ENCODE peak calls at places on chromosomes 13 and 19, in five cellular contexts. One of them, this sample, is unnamed. For H3K27me3 and H3K9me3, the result is how much of the 10 kb centered on the place peaks cover.

GRCh38 chr19:52689804-52690394 is 44.9 kb downstream of the ZNF611 start:
- DNase-seq in fibroblast of lung: no peak
- DNase-seq in WERI-Rb-1: peak
- DNase-seq in cardiac muscle cell: peak
- DNase-seq in pancreas: peak
- DNase-seq in this sample: peak

GRCh38 chr19:11204943-11205349 is 7.6 kb upstream of the KANK2 start:
- DNase-seq in fibroblast of lung: no peak
- DNase-seq in WERI-Rb-1: no peak
- DNase-seq in cardiac muscle cell: no peak
- DNase-seq in pancreas: peak
- DNase-seq in this sample: no peak

GRCh38 chr19:17210296-17210695 is 4.9 kb upstream of the USE1 start:
- DNase-seq in fibroblast of lung: no peak
- DNase-seq in WERI-Rb-1: no peak
- DNase-seq in cardiac muscle cell: no peak
- DNase-seq in pancreas: no peak
- DNase-seq in this sample: no peak

GRCh38 chr19:11304936-11305335 is 9.0 kb downstream of the TSPAN16 start:
- DNase-seq in fibroblast of lung: no peak
- DNase-seq in WERI-Rb-1: no peak
- DNase-seq in cardiac muscle cell: no peak
- DNase-seq in pancreas: no peak
- DNase-seq in this sample: no peak

GRCh38 chr19:42018503-42019193 is 24.6 kb upstream of the ATP1A3 start:
- DNase-seq in fibroblast of lung: no peak
- DNase-seq in WERI-Rb-1: no peak
- DNase-seq in cardiac muscle cell: peak
- DNase-seq in pancreas: no peak
- DNase-seq in this sample: no peak

GRCh38 chr19:49142866-49143335 is 12.3 kb downstream of the HRC start:
- DNase-seq in fibroblast of lung: peak
- DNase-seq in WERI-Rb-1: peak
- DNase-seq in cardiac muscle cell: peak
- DNase-seq in pancreas: peak
- DNase-seq in this sample: peak

GRCh38 chr19:2974342-2974932 is 2.9 kb upstream of the TLE6 start:
- DNase-seq in fibroblast of lung: no peak
- DNase-seq in WERI-Rb-1: peak
- DNase-seq in cardiac muscle cell: peak
- DNase-seq in pancreas: no peak
- DNase-seq in this sample: no peak

GRCh38 chr13:79398169-79398568 is 7.9 kb downstream of the RBM26 start:
- DNase-seq in fibroblast of lung: no peak
- DNase-seq in WERI-Rb-1: no peak
- DNase-seq in cardiac muscle cell: no peak
- DNase-seq in pancreas: no peak
- DNase-seq in this sample: no peak

GRCh38 chr19:51002542-51003311 is 1.3 kb upstream of the KLK8 start:
- DNase-seq in fibroblast of lung: no peak
- DNase-seq in WERI-Rb-1: no peak
- DNase-seq in cardiac muscle cell: peak
- DNase-seq in pancreas: no peak
- DNase-seq in this sample: peak

GRCh38 chr19:2166741-2167738 is 3.3 kb downstream of the DOT1L start:
- DNase-seq in fibroblast of lung: peak
- DNase-seq in WERI-Rb-1: no peak
- DNase-seq in cardiac muscle cell: peak
- DNase-seq in pancreas: peak
- DNase-seq in this sample: no peak

GRCh38 chr13:98557934-98558630 is 18.8 kb downstream of the STK24 start:
- DNase-seq in fibroblast of lung: no peak
- DNase-seq in WERI-Rb-1: peak
- DNase-seq in cardiac muscle cell: no peak
- DNase-seq in pancreas: no peak
- DNase-seq in this sample: no peak

GRCh38 chr19:47269596-47269995 is 5.1 kb upstream of the INAFM1 start:
- DNase-seq in fibroblast of lung: no peak
- DNase-seq in WERI-Rb-1: no peak
- DNase-seq in cardiac muscle cell: no peak
- DNase-seq in pancreas: no peak
- DNase-seq in this sample: no peak

GRCh38 chr13:32381539-32381938 is 46.4 kb downstream of the N4BP2L1 start:
- DNase-seq in fibroblast of lung: peak
- DNase-seq in WERI-Rb-1: no peak
- DNase-seq in cardiac muscle cell: peak
- DNase-seq in pancreas: no peak
- DNase-seq in this sample: peak

GRCh38 chr13:100564444-100565223 is 24.0 kb downstream of the GGACT start:
- DNase-seq in fibroblast of lung: no peak
- DNase-seq in WERI-Rb-1: no peak
- DNase-seq in cardiac muscle cell: no peak
- DNase-seq in pancreas: no peak
- DNase-seq in this sample: no peak

GRCh38 chr13:22944378-22944777 is 236.4 kb upstream of the SGCG start:
- DNase-seq in fibroblast of lung: no peak
- DNase-seq in WERI-Rb-1: no peak
- DNase-seq in cardiac muscle cell: no peak
- DNase-seq in pancreas: no peak
- DNase-seq in this sample: no peak

GRCh38 chr19:47446534-47447469 is 24.9 kb downstream of the SLC8A2 start:
- DNase-seq in fibroblast of lung: no peak
- DNase-seq in WERI-Rb-1: no peak
- DNase-seq in cardiac muscle cell: peak
- DNase-seq in pancreas: no peak
- DNase-seq in this sample: no peak

GRCh38 chr19:40592170-40592569 is 9.0 kb upstream of the LTBP4 start:
- DNase-seq in fibroblast of lung: peak
- DNase-seq in WERI-Rb-1: no peak
- DNase-seq in cardiac muscle cell: peak
- DNase-seq in pancreas: no peak
- DNase-seq in this sample: no peak

GRCh38 chr13:109569938-109570711 is 216.3 kb downstream of the IRS2 start:
- DNase-seq in fibroblast of lung: no peak
- DNase-seq in WERI-Rb-1: no peak
- DNase-seq in cardiac muscle cell: no peak
- DNase-seq in pancreas: no peak
- DNase-seq in this sample: no peak

GRCh38 chr13:113404723-113405471 is 41.0 kb upstream of the GRTP1 start:
- DNase-seq in fibroblast of lung: no peak
- DNase-seq in WERI-Rb-1: peak
- DNase-seq in cardiac muscle cell: no peak
- DNase-seq in pancreas: no peak
- DNase-seq in this sample: peak

GRCh38 chr13:85434927-85435326 is 364.3 kb downstream of the SLITRK6 start:
- DNase-seq in fibroblast of lung: no peak
- DNase-seq in WERI-Rb-1: no peak
- DNase-seq in cardiac muscle cell: no peak
- DNase-seq in pancreas: no peak
- DNase-seq in this sample: no peak

GRCh38 chr13:63497601-63498000 is 2082.0 kb upstream of the PCDH20 start:
- DNase-seq in fibroblast of lung: peak
- DNase-seq in WERI-Rb-1: no peak
- DNase-seq in cardiac muscle cell: peak
- DNase-seq in pancreas: no peak
- DNase-seq in this sample: no peak

GRCh38 chr13:34419025-34419424 is 523.0 kb upstream of the NBEA start:
- DNase-seq in fibroblast of lung: peak
- DNase-seq in WERI-Rb-1: no peak
- DNase-seq in cardiac muscle cell: no peak
- DNase-seq in pancreas: no peak
- DNase-seq in this sample: no peak

GRCh38 chr19:50658438-50659317 is 9.4 kb downstream of the C19orf81 start:
- DNase-seq in fibroblast of lung: peak
- DNase-seq in WERI-Rb-1: peak
- DNase-seq in cardiac muscle cell: peak
- DNase-seq in pancreas: peak
- DNase-seq in this sample: no peak

GRCh38 chr13:87259479-87260083 is 411.6 kb upstream of the SLITRK5 start:
- DNase-seq in fibroblast of lung: peak
- DNase-seq in WERI-Rb-1: peak
- DNase-seq in cardiac muscle cell: peak
- DNase-seq in pancreas: no peak
- DNase-seq in this sample: no peak

GRCh38 chr19:16141043-16141442 is 2.4 kb upstream of the HSH2D start:
- DNase-seq in fibroblast of lung: no peak
- DNase-seq in WERI-Rb-1: no peak
- DNase-seq in cardiac muscle cell: no peak
- DNase-seq in pancreas: no peak
- DNase-seq in this sample: no peak

GRCh38 chr13:38979891-38980627 is 10.6 kb downstream of the STOML3 start:
- DNase-seq in fibroblast of lung: peak
- DNase-seq in WERI-Rb-1: no peak
- DNase-seq in cardiac muscle cell: peak
- DNase-seq in pancreas: peak
- DNase-seq in this sample: no peak

GRCh38 chr19:37513397-37513796 is 6.7 kb downstream of the ZNF793 start:
- DNase-seq in fibroblast of lung: no peak
- DNase-seq in WERI-Rb-1: no peak
- DNase-seq in cardiac muscle cell: peak
- DNase-seq in pancreas: no peak
- DNase-seq in this sample: no peak

GRCh38 chr19:7272856-7273578 is 21.2 kb downstream of the INSR start:
- DNase-seq in fibroblast of lung: no peak
- DNase-seq in WERI-Rb-1: no peak
- DNase-seq in cardiac muscle cell: peak
- DNase-seq in pancreas: no peak
- DNase-seq in this sample: no peak

GRCh38 chr13:76886292-76887061 is at the start of gene KCTD12:
- DNase-seq in fibroblast of lung: peak
- DNase-seq in WERI-Rb-1: peak
- DNase-seq in cardiac muscle cell: peak
- DNase-seq in pancreas: peak
- DNase-seq in this sample: peak

GRCh38 chr19:35860436-35860817 is 3.7 kb downstream of the KIRREL2 start:
- DNase-seq in fibroblast of lung: no peak
- DNase-seq in WERI-Rb-1: no peak
- DNase-seq in cardiac muscle cell: no peak
- DNase-seq in pancreas: no peak
- DNase-seq in this sample: no peak

GRCh38 chr13:113144255-113144629 is 14.2 kb upstream of the PROZ start:
- DNase-seq in fibroblast of lung: no peak
- DNase-seq in WERI-Rb-1: peak
- DNase-seq in cardiac muscle cell: no peak
- DNase-seq in pancreas: no peak
- DNase-seq in this sample: no peak

GRCh38 chr19:13962738-13963602 is 10.7 kb downstream of the DCAF15 start:
- DNase-seq in fibroblast of lung: peak
- DNase-seq in WERI-Rb-1: no peak
- DNase-seq in cardiac muscle cell: peak
- DNase-seq in pancreas: no peak
- DNase-seq in this sample: no peak

DNA sequence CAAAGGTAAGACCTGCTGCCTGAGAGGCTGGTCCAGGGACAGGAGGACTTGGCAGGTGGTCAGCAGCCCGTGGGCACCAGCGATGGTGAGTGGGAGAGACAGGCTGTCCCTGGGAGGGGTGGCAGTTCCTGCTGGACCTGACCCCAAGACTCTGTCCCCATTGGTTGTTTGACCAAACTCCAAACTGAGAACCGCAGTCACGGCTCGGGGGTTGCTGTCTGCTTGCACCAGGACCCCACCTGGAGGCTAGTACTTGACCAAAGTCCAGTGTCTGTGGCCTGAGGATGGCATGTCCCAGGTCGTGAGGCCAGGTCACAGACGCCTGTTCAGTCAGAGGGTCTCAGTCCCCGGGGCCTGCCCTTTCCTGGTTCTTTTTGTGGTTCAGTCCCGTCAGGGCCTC is 9.9 kb upstream of the ZNF14 start:
- DNase-seq in fibroblast of lung: no peak
- DNase-seq in WERI-Rb-1: no peak
- DNase-seq in cardiac muscle cell: no peak
- DNase-seq in pancreas: no peak
- DNase-seq in this sample: no peak
- TF ChIP-seq CTCF in fibroblast of lung: no peak
- TF ChIP-seq CTCF in WERI-Rb-1: no peak
- TF ChIP-seq CTCF in cardiac muscle cell: no peak
- TF ChIP-seq CTCF in pancreas: no peak
- TF ChIP-seq CTCF in this sample: no peak

GRCh38 chr19:29278716-29279115 is 65.8 kb upstream of the UQCRFS1 start:
- DNase-seq in fibroblast of lung: no peak
- DNase-seq in WERI-Rb-1: no peak
- DNase-seq in cardiac muscle cell: no peak
- DNase-seq in pancreas: no peak
- DNase-seq in this sample: peak
- H3K27me3 ChIP-seq in fibroblast of lung: under half
- H3K27me3 ChIP-seq in WERI-Rb-1: half or more
- H3K27me3 ChIP-seq in cardiac muscle cell: under half
- H3K27me3 ChIP-seq in pancreas: under half
- H3K27me3 ChIP-seq in this sample: under half

GRCh38 chr19:19710506-19710905 is 22.4 kb downstream of the ZNF14 start:
- DNase-seq in fibroblast of lung: no peak
- DNase-seq in WERI-Rb-1: no peak
- DNase-seq in cardiac muscle cell: no peak
- DNase-seq in pancreas: no peak
- DNase-seq in this sample: no peak
- H3K9me3 ChIP-seq in fibroblast of lung: under half
- H3K9me3 ChIP-seq in WERI-Rb-1: under half
- H3K9me3 ChIP-seq in cardiac muscle cell: under half
- H3K9me3 ChIP-seq in pancreas: under half
- H3K9me3 ChIP-seq in this sample: under half

DNA sequence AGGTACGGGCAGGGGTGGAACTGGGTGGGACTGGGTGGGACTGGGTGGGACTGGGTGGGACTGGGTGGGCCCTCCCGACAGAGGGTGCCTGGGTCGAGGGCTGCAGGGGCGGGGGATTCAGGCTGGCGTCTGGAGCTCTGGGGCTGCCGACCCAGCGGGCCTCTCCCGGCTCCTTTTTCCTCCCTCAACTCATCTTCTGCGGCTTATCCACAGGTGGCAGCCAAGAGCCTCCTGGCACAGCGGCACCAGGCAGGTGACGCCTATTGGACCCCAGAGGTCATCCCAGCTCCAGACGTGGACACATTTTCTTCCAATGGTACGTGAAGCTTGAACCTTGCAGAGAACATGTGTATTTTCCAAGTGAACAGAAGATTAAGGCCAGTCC is 533 bp downstream of the ZNF544 start:
- DNase-seq in fibroblast of lung: peak
- DNase-seq in WERI-Rb-1: peak
- DNase-seq in cardiac muscle cell: peak
- DNase-seq in pancreas: no peak
- DNase-seq in this sample: no peak
- TF ChIP-seq CTCF in fibroblast of lung: peak
- TF ChIP-seq CTCF in WERI-Rb-1: peak
- TF ChIP-seq CTCF in cardiac muscle cell: no peak
- TF ChIP-seq CTCF in pancreas: no peak
- TF ChIP-seq CTCF in this sample: peak

GRCh38 chr13:30153871-30154426 is 153.4 kb downstream of the KATNAL1 start:
- DNase-seq in fibroblast of lung: no peak
- DNase-seq in WERI-Rb-1: no peak
- DNase-seq in cardiac muscle cell: peak
- DNase-seq in pancreas: no peak
- DNase-seq in this sample: no peak
- H3K27me3 ChIP-seq in fibroblast of lung: under half
- H3K27me3 ChIP-seq in WERI-Rb-1: under half
- H3K27me3 ChIP-seq in cardiac muscle cell: under half
- H3K27me3 ChIP-seq in pancreas: under half
- H3K27me3 ChIP-seq in this sample: under half